ENCODE peak calls at places on chromosomes 1 and 21, in seven cellular contexts. H, J, W, B, T, V and R are unnamed samples.

GRCh38 chr1:183761871-183762270 is 43.0 kb upstream of the RGL1 start:
- DNase-seq in H (no peak), J (no peak), W (no peak), B (no peak), T (no peak), V (peak; percentile 77), R (no peak)

GRCh38 chr1:41238311-41239094 is 3.6 kb downstream of the SCMH1 start:
- DNase-seq in H (no peak), J (no peak), W (no peak), B (peak; percentile 59), T (no peak), V (no peak), R (no peak)

GRCh38 chr1:177343445-177343844 is 172.7 kb downstream of the BRINP2 start:
- DNase-seq in H (no peak), J (no peak), W (no peak), B (no peak), T (no peak), V (peak; percentile 2), R (no peak)

GRCh38 chr21:26717146-26717739 is 128.0 kb downstream of the ADAMTS1 start:
- DNase-seq in H (no peak), J (no peak), W (no peak), B (peak; percentile 3), T (no peak), V (peak; percentile 40), R (peak; percentile 38)

GRCh38 chr21:33217168-33217567 is 12.6 kb upstream of the IFNAR2 start:
- DNase-seq in H (no peak), J (no peak), W (no peak), B (no peak), T (no peak), V (no peak), R (no peak)

GRCh38 chr1:59061876-59062275 is 235.0 kb upstream of the FGGY start:
- DNase-seq in H (no peak), J (peak; percentile 32), W (peak; percentile 43), B (peak; percentile 32), T (peak; percentile 49), V (peak; percentile 98), R (peak; percentile 85)

GRCh38 chr1:2804628-2805351 is 3.3 kb upstream of the TTC34 start:
- DNase-seq in H (peak; percentile 60), J (no peak), W (no peak), B (no peak), T (no peak), V (no peak), R (peak; percentile 83)

GRCh38 chr1:113088972-113089371 is 16.0 kb downstream of the LRIG2 start:
- DNase-seq in H (no peak), J (no peak), W (no peak), B (peak; percentile 44), T (no peak), V (peak; percentile 9), R (no peak)

GRCh38 chr21:40678681-40679284 is 168.2 kb downstream of the DSCAM start:
- DNase-seq in H (no peak), J (no peak), W (no peak), B (no peak), T (no peak), V (no peak), R (no peak)

GRCh38 chr1:218123968-218124367 is 161.1 kb upstream of the RRP15 start:
- DNase-seq in H (no peak), J (no peak), W (no peak), B (no peak), T (no peak), V (no peak), R (no peak)

GRCh38 chr1:15384301-15384901 is 25.3 kb upstream of the EFHD2 start:
- DNase-seq in H (no peak), J (no peak), W (no peak), B (no peak), T (no peak), V (peak; percentile 21), R (peak; percentile 90)

GRCh38 chr1:48341221-48341620 is 118.7 kb downstream of the SLC5A9 start:
- DNase-seq in H (no peak), J (no peak), W (no peak), B (no peak), T (no peak), V (peak; percentile 23), R (no peak)

GRCh38 chr1:230867903-230868735 is at the start of gene C1orf198:
- DNase-seq in H (peak; percentile 93), J (peak; percentile 88), W (peak; percentile 87), B (peak; percentile 63), T (peak; percentile 69), V (peak; percentile 55), R (peak; percentile 94)

GRCh38 chr1:54479251-54479650 is 68.8 kb upstream of the ACOT11 start:
- DNase-seq in H (no peak), J (no peak), W (no peak), B (no peak), T (no peak), V (no peak), R (peak; percentile 54)

GRCh38 chr1:223364685-223365382 is 858 bp upstream of the SUSD4 start:
- DNase-seq in H (no peak), J (no peak), W (no peak), B (peak; percentile 46), T (no peak), V (no peak), R (no peak)

GRCh38 chr1:61980561-61980960 is 214.1 kb upstream of the L1TD1 start:
- DNase-seq in H (no peak), J (no peak), W (no peak), B (peak; percentile 15), T (no peak), V (peak; percentile 67), R (peak; percentile 36)

GRCh38 chr1:57951390-57951789 is 527.5 kb upstream of the DAB1 start:
- DNase-seq in H (no peak), J (no peak), W (no peak), B (no peak), T (no peak), V (no peak), R (no peak)

GRCh38 chr21:45293726-45294401 is 6.2 kb upstream of the POFUT2 start:
- DNase-seq in H (peak; percentile 77), J (peak; percentile 80), W (peak; percentile 22), B (no peak), T (no peak), V (no peak), R (peak; percentile 93)

GRCh38 chr1:44405804-44406743 is 1.0 kb downstream of the RNF220 start:
- DNase-seq in H (peak; percentile 83), J (no peak), W (no peak), B (no peak), T (peak; percentile 58), V (no peak), R (peak; percentile 87)

GRCh38 chr21:38441153-38441552 is 57.1 kb downstream of the ERG start:
- DNase-seq in H (no peak), J (no peak), W (no peak), B (no peak), T (no peak), V (no peak), R (no peak)

GRCh38 chr1:20195464-20195780 is 9.1 kb upstream of the PLA2G2C start:
- DNase-seq in H (no peak), J (no peak), W (no peak), B (no peak), T (no peak), V (no peak), R (no peak)

GRCh38 chr1:21212126-21212525 is 35.4 kb upstream of the EIF4G3 start:
- DNase-seq in H (no peak), J (no peak), W (no peak), B (no peak), T (peak; percentile 12), V (no peak), R (no peak)

GRCh38 chr1:8351693-8352470 is 34.0 kb downstream of the SLC45A1 start:
- DNase-seq in H (no peak), J (peak; percentile 53), W (no peak), B (peak; percentile 59), T (no peak), V (no peak), R (peak; percentile 84)

GRCh38 chr1:20481643-20482498 is 4.1 kb downstream of the CAMK2N1 start:
- DNase-seq in H (no peak), J (no peak), W (no peak), B (no peak), T (no peak), V (no peak), R (peak; percentile 63)

GRCh38 chr21:28712396-28712795 is 280.3 kb downstream of the LTN1 start:
- DNase-seq in H (no peak), J (no peak), W (no peak), B (no peak), T (no peak), V (no peak), R (no peak)
- H3K9me3 ChIP-seq in H (peaks cover 4% of the 10 kb centered on the region), J (no peaks in the 10 kb centered on the region), W (no peaks in the 10 kb centered on the region), B (no peaks in the 10 kb centered on the region), T (peaks cover 4% of the 10 kb centered on the region), V (no peaks in the 10 kb centered on the region), R (no peaks in the 10 kb centered on the region)

DNA sequence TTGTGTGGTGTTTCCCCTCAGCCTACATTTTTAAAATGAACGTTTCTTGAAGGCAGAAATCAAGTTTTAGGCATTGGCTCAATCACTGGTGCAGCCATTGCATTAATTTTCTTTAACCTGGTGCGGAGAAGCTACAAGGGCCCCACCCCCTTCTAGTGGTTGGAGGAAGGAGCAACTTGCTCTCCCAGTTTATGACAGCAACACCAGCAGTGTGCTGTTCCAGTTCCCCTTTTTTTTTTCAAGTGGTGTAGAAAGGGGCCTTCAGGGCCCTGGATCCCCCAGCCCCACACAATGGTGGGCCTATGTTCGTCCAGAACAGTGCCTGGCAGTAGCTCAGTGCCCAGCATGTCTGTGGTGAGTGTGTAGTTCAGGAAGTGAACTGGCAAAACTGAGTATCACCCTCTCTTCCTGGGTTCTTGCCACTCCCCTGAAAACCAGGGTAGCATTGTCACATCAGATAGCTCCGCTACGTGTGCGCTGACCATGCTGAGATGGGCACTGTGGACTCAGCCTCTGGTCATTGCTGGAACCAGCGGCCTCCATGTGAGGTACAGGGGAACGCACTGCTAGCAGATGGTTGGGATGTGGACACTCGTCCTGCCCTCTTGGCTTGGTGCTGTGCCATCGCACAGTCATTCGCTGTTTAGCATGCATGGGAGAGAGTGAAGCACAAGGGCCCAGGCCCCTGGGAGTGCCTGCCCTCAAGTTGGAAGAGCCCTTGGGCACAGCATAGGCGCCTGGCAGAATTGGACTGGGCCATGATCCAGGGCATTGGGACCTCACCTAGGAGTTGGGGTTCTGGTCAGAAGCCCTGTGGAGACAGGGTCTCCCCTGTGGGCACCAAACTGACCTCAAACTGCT is 7.2 kb downstream of the ARF1 start:
- DNase-seq in H (peak; percentile 71), J (peak; percentile 21), W (no peak), B (no peak), T (no peak), V (no peak), R (no peak)
- H3K9me3 ChIP-seq in H (peaks cover 9% of the 10 kb centered on the region), J (no peaks in the 10 kb centered on the region), W (no peaks in the 10 kb centered on the region), B (peaks cover 17% of the 10 kb centered on the region), T (peaks cover 25% of the 10 kb centered on the region), V (no peaks in the 10 kb centered on the region), R (no peaks in the 10 kb centered on the region)

GRCh38 chr21:20108976-20109375 is 889.2 kb upstream of the NCAM2 start:
- DNase-seq in H (no peak), J (no peak), W (no peak), B (no peak), T (no peak), V (no peak), R (no peak)
- H3K9me3 ChIP-seq in H (peaks cover 3% of the 10 kb centered on the region), J (no peaks in the 10 kb centered on the region), W (no peaks in the 10 kb centered on the region), B (peaks cover 1% of the 10 kb centered on the region), T (no peaks in the 10 kb centered on the region), V (no peaks in the 10 kb centered on the region), R (no peaks in the 10 kb centered on the region)

DNA sequence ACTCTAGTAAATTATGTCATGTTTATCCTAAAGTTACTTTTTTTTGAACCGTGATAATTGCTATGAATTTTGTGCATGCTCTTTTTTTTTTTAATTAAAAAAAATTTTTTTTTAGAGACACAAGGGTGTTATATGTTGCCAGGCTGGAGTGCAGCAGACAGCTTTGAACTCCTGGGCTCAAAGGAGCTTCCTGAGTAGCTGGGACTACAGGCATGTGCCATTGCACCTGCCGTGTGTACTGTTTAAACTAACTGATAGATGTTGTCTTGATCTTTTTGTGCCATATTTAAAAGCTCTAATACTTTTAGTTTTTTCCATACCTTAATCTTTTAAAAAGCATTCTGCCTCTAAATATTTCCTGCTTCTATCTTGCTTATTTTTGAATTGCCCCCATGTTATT is 60.7 kb downstream of the KIF1B start:
- DNase-seq in H (no peak), J (no peak), W (no peak), B (no peak), T (no peak), V (no peak), R (no peak)
- H3K9me3 ChIP-seq in H (no peaks in the 10 kb centered on the region), J (no peaks in the 10 kb centered on the region), W (no peaks in the 10 kb centered on the region), B (no peaks in the 10 kb centered on the region), T (no peaks in the 10 kb centered on the region), V (no peaks in the 10 kb centered on the region), R (no peaks in the 10 kb centered on the region)